ENCODE peak calls at places on chromosomes 1 and 21, in ten cellular contexts. B is LNCaP clone FGC, K is neural progenitor cell, F is sigmoid colon, O is bronchial epithelial cell, Q is neural crest cell, X is HFFc6, T is PC-3, M is endothelial cell, A is esophagus muscularis mucosa. I is an unnamed sample.

GRCh38 chr1:156920233-156921052 is at the start of gene LRRC71:
- DNase-seq in O (peak), F (peak), T (peak), M (peak), K (peak), B (no peak), X (peak), Q (peak), A (no peak), I (no peak)

GRCh38 chr1:151393583-151393982 is 5.8 kb upstream of the PSMB4 start:
- DNase-seq in K (no peak), Q (no peak), X (no peak), O (no peak), T (no peak), M (no peak), B (no peak), F (no peak), A (no peak), I (no peak)

GRCh38 chr1:98177751-98178150 is 256.9 kb upstream of the DPYD start:
- DNase-seq in X (no peak), F (no peak), T (no peak), M (no peak), O (no peak), A (no peak), B (no peak), K (no peak), Q (no peak), I (no peak)

GRCh38 chr1:107842241-107842640 is 122.7 kb downstream of the VAV3 start:
- DNase-seq in M (no peak), A (no peak), X (no peak), B (no peak), F (no peak), K (no peak), Q (no peak), T (peak), O (peak), I (no peak)

GRCh38 chr1:103917771-103918170 is 168.1 kb downstream of the AMY1C start:
- DNase-seq in A (no peak), X (no peak), K (no peak), M (no peak), T (no peak), Q (no peak), F (no peak), O (no peak), B (no peak), I (no peak)

GRCh38 chr1:89298461-89298860 is 25.8 kb upstream of the GBP5 start:
- DNase-seq in B (no peak), X (no peak), F (no peak), M (no peak), O (peak), Q (no peak), A (no peak), K (no peak), T (peak), I (no peak)

GRCh38 chr1:215631040-215631439 is 63.9 kb downstream of the KCTD3 start:
- DNase-seq in B (no peak), Q (no peak), A (no peak), O (no peak), K (no peak), X (no peak), F (no peak), M (no peak), T (no peak), I (no peak)

GRCh38 chr1:184118051-184118450 is 66.5 kb downstream of the TSEN15 start:
- DNase-seq in B (no peak), M (no peak), F (no peak), O (peak), Q (no peak), X (peak), A (no peak), T (peak), K (no peak), I (no peak)

GRCh38 chr1:241391926-241392710 is 35.1 kb upstream of the RGS7 start:
- DNase-seq in M (no peak), B (peak), A (peak), O (peak), Q (no peak), F (no peak), X (no peak), T (peak), K (no peak), I (no peak)

GRCh38 chr1:113391643-113392271 is 1.4 kb downstream of the MAGI3 start:
- DNase-seq in Q (no peak), M (no peak), F (no peak), K (peak), O (peak), X (no peak), B (peak), T (peak), A (no peak), I (no peak)

GRCh38 chr1:19785660-19786059 is 14.1 kb downstream of the TMCO4 start:
- DNase-seq in X (no peak), F (no peak), Q (no peak), K (no peak), O (no peak), T (no peak), A (no peak), M (no peak), B (no peak), I (no peak)

GRCh38 chr1:3981261-3981660 is 81.2 kb upstream of the C1orf174 start:
- DNase-seq in T (no peak), A (no peak), X (no peak), K (peak), Q (no peak), B (no peak), M (no peak), O (no peak), F (no peak), I (no peak)

GRCh38 chr1:18414872-18415447 is 65.8 kb upstream of the KLHDC7A start:
- DNase-seq in T (no peak), K (no peak), A (no peak), B (no peak), O (no peak), M (no peak), F (peak), Q (no peak), X (no peak), I (no peak)

GRCh38 chr1:72936151-72936740 is 653.9 kb upstream of the NEGR1 start:
- DNase-seq in F (no peak), T (peak), B (no peak), O (no peak), A (no peak), M (no peak), X (no peak), Q (no peak), K (no peak), I (no peak)

GRCh38 chr1:147626739-147627138 is 43.6 kb downstream of the ACP6 start:
- DNase-seq in X (no peak), T (no peak), F (no peak), M (no peak), A (no peak), Q (no peak), O (no peak), K (no peak), B (peak), I (no peak)

GRCh38 chr1:58430355-58431335 is 115.9 kb downstream of the OMA1 start:
- DNase-seq in T (no peak), F (no peak), A (no peak), B (no peak), O (no peak), M (no peak), X (peak), Q (no peak), K (no peak), I (no peak)

GRCh38 chr1:28601696-28602095 is 9.6 kb downstream of the RAB42 start:
- DNase-seq in F (no peak), Q (no peak), A (no peak), M (no peak), K (no peak), T (peak), O (peak), X (peak), B (no peak), I (no peak)

GRCh38 chr1:156821801-156822200 is 5.2 kb upstream of the SH2D2A start:
- DNase-seq in K (no peak), T (no peak), F (no peak), O (peak), A (no peak), B (no peak), Q (no peak), X (peak), M (no peak), I (no peak)

GRCh38 chr1:47201179-47201578 is 11.3 kb upstream of the PDZK1IP1 start:
- DNase-seq in O (no peak), A (no peak), Q (no peak), K (peak), B (no peak), F (peak), T (no peak), X (peak), M (no peak), I (no peak)

GRCh38 chr1:30724175-30724574 is 790 bp upstream of the MATN1 start:
- DNase-seq in B (no peak), X (no peak), A (no peak), Q (no peak), K (no peak), F (no peak), T (no peak), O (no peak), M (no peak), I (no peak)

GRCh38 chr1:53266038-53266437 is 27.7 kb upstream of the MAGOH start:
- DNase-seq in Q (no peak), F (no peak), K (peak), B (no peak), T (peak), O (peak), A (no peak), M (peak), X (peak), I (no peak)
- TF ChIP-seq CTCF in Q (peak), F (no peak), K (peak), B (peak), T (peak), O (peak), A (no peak), M (peak), X (peak), I (no peak)

DNA sequence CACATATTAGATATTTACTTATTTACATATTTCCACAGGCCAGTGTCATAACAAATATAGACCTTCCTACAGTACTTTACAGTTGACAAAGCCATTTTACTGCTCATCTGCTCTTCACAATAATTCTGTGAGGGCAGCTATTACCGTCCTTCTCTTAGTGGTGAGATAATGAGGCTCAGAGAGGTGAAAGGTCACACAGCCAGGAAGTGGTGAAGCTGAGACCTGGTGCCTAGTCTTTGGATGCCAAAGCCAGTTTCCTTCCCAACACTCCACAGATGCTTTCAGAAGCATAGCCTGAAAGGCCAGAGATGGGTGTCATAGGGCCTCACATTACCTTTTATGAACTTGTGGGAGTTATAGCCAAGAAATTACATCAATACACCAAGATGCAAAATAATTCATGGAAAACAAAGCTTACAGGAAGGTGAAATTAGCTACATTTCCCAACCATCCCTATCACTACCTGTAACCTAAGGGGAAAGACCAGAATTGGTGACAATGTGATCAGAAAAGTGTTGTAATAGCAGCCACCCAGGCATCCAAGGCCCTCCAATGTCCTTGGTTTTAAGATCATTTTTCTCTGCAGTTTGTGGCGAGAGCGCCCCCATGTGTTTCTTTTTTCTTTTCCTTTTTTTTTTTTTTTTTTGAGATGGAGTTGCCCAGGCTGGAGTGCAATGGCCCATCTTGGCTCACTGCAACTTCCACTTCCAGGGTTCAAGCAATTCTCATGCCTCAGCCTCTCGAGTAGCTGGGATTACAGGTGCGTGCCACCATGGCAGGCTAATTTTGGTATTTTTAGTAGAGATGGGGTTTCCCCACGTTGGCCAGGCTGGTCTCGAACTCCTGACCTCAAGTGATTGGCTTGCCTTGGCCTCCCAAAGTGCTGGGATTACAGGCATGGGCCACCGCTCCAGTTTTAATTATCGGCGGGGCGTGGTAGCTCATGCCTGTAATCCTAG is 26.5 kb upstream of the RPL11 start:
- DNase-seq in X (peak), A (no peak), K (peak), M (peak), B (no peak), O (peak), F (no peak), T (peak), Q (no peak), I (no peak)
- TF ChIP-seq CTCF in X (peak), A (no peak), K (peak), M (peak), B (no peak), O (peak), F (no peak), T (peak), Q (peak), I (no peak)

DNA sequence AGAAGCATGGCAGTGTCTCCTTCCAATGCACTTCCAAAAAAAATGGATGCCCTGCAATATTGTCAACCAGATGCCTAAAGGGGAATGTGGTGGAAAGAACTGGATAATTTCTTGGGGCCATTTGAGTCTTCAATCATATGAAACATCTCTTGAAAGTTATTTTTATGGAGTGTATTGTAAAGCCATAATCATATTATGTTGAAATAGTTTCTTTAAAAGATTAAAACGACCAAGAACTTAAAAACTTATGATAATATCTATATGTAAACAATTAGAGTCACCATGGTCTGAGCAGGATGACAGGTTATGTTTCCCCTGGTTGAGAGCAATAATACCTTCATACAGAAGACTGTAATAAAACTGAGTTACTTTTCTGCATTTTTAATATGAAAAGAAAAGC is 457.2 kb downstream of the PCP4 start:
- DNase-seq in X (no peak), Q (no peak), T (no peak), M (no peak), O (no peak), B (no peak), A (no peak), F (no peak), K (no peak), I (no peak)
- TF ChIP-seq CTCF in X (no peak), Q (no peak), T (no peak), M (no peak), O (no peak), B (no peak), A (no peak), F (no peak), K (no peak), I (no peak)

GRCh38 chr1:193435771-193436170 is 249.4 kb upstream of the B3GALT2 start:
- DNase-seq in K (no peak), A (no peak), X (no peak), Q (no peak), F (no peak), O (no peak), B (no peak), T (no peak), M (no peak), I (no peak)

GRCh38 chr1:193431265-193431977 is 245.0 kb upstream of the B3GALT2 start:
- DNase-seq in T (peak), M (no peak), Q (no peak), A (no peak), F (no peak), B (no peak), O (peak), K (no peak), X (no peak), I (no peak)

GRCh38 chr1:193432979-193433587 is 246.7 kb upstream of the B3GALT2 start:
- DNase-seq in T (no peak), B (no peak), K (no peak), Q (no peak), X (no peak), F (no peak), M (no peak), O (no peak), A (no peak), I (no peak)

GRCh38 chr1:193434319-193434718 is 247.9 kb upstream of the B3GALT2 start:
- DNase-seq in A (no peak), T (no peak), O (peak), Q (no peak), X (no peak), M (no peak), K (no peak), F (no peak), B (no peak), I (no peak)

GRCh38 chr1:193433599-193433998 is 247.2 kb upstream of the B3GALT2 start:
- DNase-seq in Q (no peak), T (no peak), X (no peak), F (no peak), A (no peak), M (no peak), O (no peak), K (no peak), B (no peak), I (no peak)
- TF ChIP-seq CTCF in Q (no peak), T (no peak), X (no peak), F (no peak), A (no peak), M (no peak), O (no peak), K (no peak), B (no peak), I (no peak)

GRCh38 chr21:32576011-32576410 is 9.3 kb downstream of the TCP10L start:
- DNase-seq in Q (no peak), K (no peak), F (no peak), A (no peak), X (no peak), O (no peak), T (no peak), B (no peak), M (no peak), I (no peak)

GRCh38 chr21:32580949-32581348 is 4.4 kb downstream of the TCP10L start:
- DNase-seq in F (no peak), M (no peak), O (no peak), B (no peak), A (no peak), Q (no peak), X (no peak), T (no peak), K (no peak), I (no peak)

GRCh38 chr21:32574946-32575925 is 10.1 kb downstream of the TCP10L start:
- DNase-seq in F (no peak), Q (no peak), K (no peak), T (no peak), M (no peak), A (no peak), X (no peak), B (no peak), O (no peak), I (no peak)

GRCh38 chr21:32581732-32582131 is 3.6 kb downstream of the TCP10L start:
- DNase-seq in Q (no peak), X (no peak), B (no peak), F (no peak), M (no peak), A (no peak), K (no peak), O (no peak), T (no peak), I (no peak)

DNA sequence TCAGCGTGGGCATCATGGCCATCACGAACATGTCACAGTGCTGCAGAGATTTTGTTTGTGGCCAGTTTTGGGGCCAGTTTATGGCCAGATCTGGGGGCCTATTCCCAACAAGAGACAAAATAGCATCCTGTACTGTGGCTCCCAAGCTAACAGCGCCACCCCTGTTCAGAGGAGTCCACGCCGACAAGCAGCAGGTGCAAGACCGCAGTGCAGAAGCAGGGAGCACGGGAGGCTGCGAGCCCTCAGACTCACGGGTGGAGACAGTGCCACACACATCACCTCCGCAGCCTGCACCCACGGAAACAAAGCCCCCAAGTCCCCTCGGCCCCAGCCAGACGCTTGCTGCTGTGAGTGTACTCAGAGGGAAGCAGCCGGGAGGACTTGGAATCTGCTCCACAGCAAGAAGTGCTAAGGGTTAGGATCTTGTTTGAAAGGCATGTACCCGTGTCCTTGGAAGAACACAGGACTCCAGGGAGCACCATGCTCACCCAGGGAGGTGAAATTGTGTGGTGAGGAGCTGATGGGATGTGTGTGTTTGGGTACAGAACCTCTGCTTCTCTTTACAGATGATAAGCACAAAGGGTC is 7.1 kb downstream of the TCP10L start:
- DNase-seq in K (peak), Q (no peak), F (no peak), A (no peak), M (peak), B (no peak), X (no peak), O (peak), T (peak), I (no peak)
- TF ChIP-seq CTCF in K (peak), Q (peak), F (no peak), A (peak), M (no peak), B (peak), X (peak), O (peak), T (peak), I (no peak)

DNA sequence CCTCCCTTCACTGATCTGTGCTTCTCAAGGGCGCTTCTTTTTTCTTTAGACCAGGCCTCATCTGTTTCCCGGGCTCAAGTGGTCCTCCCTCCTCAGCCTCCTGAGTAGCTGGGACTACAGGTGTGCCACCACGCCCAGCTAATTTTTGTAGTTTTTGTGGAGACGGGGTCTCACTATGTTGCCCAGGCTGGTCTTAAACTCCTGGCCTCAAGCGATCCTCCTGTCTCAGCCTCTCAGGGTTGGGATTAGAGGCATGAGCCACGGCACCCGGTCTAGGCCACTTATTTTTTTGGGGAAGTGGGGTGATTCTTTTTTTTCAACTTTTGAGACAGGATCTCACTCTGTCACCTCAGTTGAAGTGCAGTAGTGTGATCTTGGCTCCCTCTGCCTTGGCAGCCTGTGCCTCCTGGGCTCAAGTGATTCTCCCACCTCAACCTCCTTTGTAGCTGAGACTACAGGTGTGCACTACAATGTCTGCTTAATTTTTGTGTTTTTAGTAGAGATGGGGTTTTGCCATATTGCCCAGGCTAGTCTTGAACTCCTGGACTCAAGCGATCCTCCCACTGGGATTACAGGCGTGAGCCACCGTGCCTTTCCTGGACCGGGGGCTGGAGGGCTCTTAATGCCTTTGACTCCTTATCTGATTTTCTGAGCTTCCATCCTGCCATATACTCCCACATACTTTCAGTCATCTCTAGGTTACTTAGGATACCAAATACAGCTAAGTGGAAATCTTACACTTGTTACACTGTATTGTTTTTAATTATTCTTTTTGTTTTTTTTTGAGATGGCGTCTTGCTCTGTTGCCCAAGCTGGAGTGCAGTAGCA is 18.9 kb downstream of the MFAP2 start:
- DNase-seq in K (no peak), O (no peak), X (no peak), B (no peak), A (no peak), F (no peak), T (no peak), Q (no peak), M (no peak), I (no peak)
- TF ChIP-seq CTCF in K (no peak), O (no peak), X (no peak), B (no peak), A (no peak), F (no peak), T (no peak), Q (no peak), M (no peak), I (no peak)

GRCh38 chr21:25036775-25037174 is 570.5 kb downstream of the MRPL39 start:
- DNase-seq in K (no peak), Q (no peak), O (no peak), T (no peak), X (no peak), M (no peak), A (no peak), F (no peak), B (no peak), I (no peak)

GRCh38 chr21:25039461-25040380 is 567.6 kb downstream of the MRPL39 start:
- DNase-seq in K (peak), F (no peak), T (peak), Q (no peak), X (peak), O (no peak), B (peak), A (no peak), M (no peak), I (no peak)
- TF ChIP-seq CTCF in K (peak), F (no peak), T (peak), Q (peak), X (peak), O (no peak), B (peak), A (peak), M (no peak), I (no peak)

I was measured in activated B cell treated with CpG ODN at 0.5 μM for 24 hours.